ENCODE peak calls at places on chromosomes 13 and 19, in seven cellular contexts. N is stimulated activated CD4-positive, alpha-beta T cell treated with anti-CD3 and anti-CD28 coated beads, Interleukin-4, amount 100 ng/mL, for 1 hour; W is activated T-helper 2 cell treated with anti-CD3 and anti-CD28 coated beads, Interferon-gamma antibody, Interleukin-2, Interleukin-4, amounts not matched to agents 10 μg/mL and 5 μg/mL and 100 μg/mL, durations not matched to agents 14 hours and 24 hours and 36 hours; L is stimulated activated CD8-positive, alpha-beta memory T cell treated with anti-CD3 and anti-CD28 coated beads, Interleukin-7, amount 100 ng/mL, for 1 hour; O is cerebellum; H is NCI-H1694; I is activated naive CD4-positive, alpha-beta T cell. Y is an unnamed sample.

GRCh38 chr19:31160346-31160926 is 188.8 kb downstream of the TSHZ3 start:
- DNase-seq in I (no peak), W (no peak), H (no peak), N (no peak), L (no peak), O (no peak), Y (no peak)

GRCh38 chr19:51293571-51294210 is 17.8 kb upstream of the IGLON5 start:
- DNase-seq in L (no peak), I (no peak), H (no peak), W (no peak), O (no peak), N (no peak), Y (no peak)

GRCh38 chr13:44347905-44348304 is 25.7 kb upstream of the SERP2 start:
- DNase-seq in L (no peak), N (no peak), H (no peak), I (no peak), O (no peak), W (no peak), Y (no peak)

GRCh38 chr19:2282062-2282861 is at the start of gene PEAK3:
- DNase-seq in W (no peak), L (no peak), H (no peak), O (no peak), I (no peak), N (no peak), Y (no peak)

GRCh38 chr13:23586336-23586735 is 16.1 kb downstream of the TNFRSF19 start:
- DNase-seq in W (no peak), L (no peak), N (no peak), O (no peak), H (no peak), I (no peak), Y (no peak)

GRCh38 chr13:40665061-40665753 is 1.2 kb downstream of the FOXO1 start:
- DNase-seq in O (no peak), N (peak; percentile 50), L (no peak), H (no peak), W (peak; percentile 28), I (peak; percentile 41), Y (no peak)

GRCh38 chr19:51712461-51713081 is 11.2 kb downstream of the HAS1 start:
- DNase-seq in H (no peak), I (no peak), W (no peak), L (no peak), N (no peak), O (no peak), Y (peak; percentile 71)

GRCh38 chr13:92224052-92224821 is 825.8 kb downstream of the GPC5 start:
- DNase-seq in L (no peak), W (no peak), O (no peak), I (no peak), H (no peak), N (no peak), Y (peak; percentile 0)

GRCh38 chr19:31268751-31269150 is 80.5 kb downstream of the TSHZ3 start:
- DNase-seq in H (no peak), N (no peak), I (no peak), W (no peak), O (no peak), L (no peak), Y (no peak)

GRCh38 chr19:48539503-48540096 is 12.4 kb upstream of the SULT2B1 start:
- DNase-seq in O (no peak), I (no peak), N (no peak), L (no peak), H (peak; percentile 34), W (no peak), Y (peak; percentile 69)